ENCODE peak calls at places on chromosomes 4 and X, in four cellular contexts. B is left lung, I is cardiac muscle cell, N is HL-60. E is an unnamed sample.

GRCh38 chrX:111652719-111653118 is 28.3 kb upstream of the ALG13 start:
- DNase-seq in N (peak), I (no peak), B (no peak), E (no peak)

GRCh38 chrX:16826207-16826606 is 39.9 kb downstream of the TXLNG start:
- DNase-seq in B (no peak), N (peak), I (peak), E (no peak)

GRCh38 chr4:73620115-73620792 is at the start of gene RASSF6:
- DNase-seq in N (peak), I (no peak), B (peak), E (no peak)

GRCh38 chr4:119489305-119489704 is 139.3 kb downstream of the PDE5A start:
- DNase-seq in B (no peak), N (no peak), I (no peak), E (no peak)

GRCh38 chr4:2256781-2257191 is 5.1 kb downstream of the MXD4 start:
- DNase-seq in N (no peak), B (peak), I (peak), E (peak)

GRCh38 chr4:76581276-76581675 is 146.2 kb downstream of the SHROOM3 start:
- DNase-seq in I (no peak), B (no peak), N (no peak), E (no peak)

GRCh38 chr4:102295153-102295862 is 50.0 kb downstream of the SLC39A8 start:
- DNase-seq in B (no peak), I (no peak), N (no peak), E (no peak)

GRCh38 chrX:108473979-108474378 is 34.3 kb downstream of the COL4A5 start:
- DNase-seq in I (no peak), N (no peak), B (no peak), E (no peak)

GRCh38 chr4:115234405-115235093 is 121.1 kb upstream of the NDST4 start:
- DNase-seq in N (peak), B (no peak), I (no peak), E (no peak)

GRCh38 chrX:110418220-110418856 is 59.7 kb downstream of the RTL9 start:
- DNase-seq in I (peak), B (no peak), N (no peak), E (no peak)

GRCh38 chr4:76373919-76374552 is 46.9 kb downstream of the CCDC158 start:
- DNase-seq in N (no peak), B (no peak), I (peak), E (no peak)

GRCh38 chrX:130176354-130176776 is 4.6 kb downstream of the RAB33A start:
- DNase-seq in B (no peak), I (no peak), N (no peak), E (no peak)

GRCh38 chrX:103453655-103454054 is 65.6 kb downstream of the RAB40A start:
- DNase-seq in I (peak), B (no peak), N (no peak), E (no peak)

GRCh38 chrX:5979338-5979737 is 249.3 kb downstream of the NLGN4X start:
- DNase-seq in N (no peak), B (no peak), I (no peak), E (no peak)

GRCh38 chr4:8276358-8277240 is 7.0 kb downstream of the HTRA3 start:
- DNase-seq in B (peak), N (no peak), I (peak), E (no peak)

GRCh38 chrX:150062292-150063137 is 124.2 kb upstream of the EOLA2 start:
- DNase-seq in I (peak), B (no peak), N (no peak), E (no peak)

GRCh38 chr4:48110452-48110978 is 23.5 kb downstream of the TXK start:
- DNase-seq in N (no peak), B (no peak), I (no peak), E (no peak)

GRCh38 chr4:117481742-117482141 is 396.4 kb upstream of the TRAM1L1 start:
- DNase-seq in N (no peak), I (no peak), B (no peak), E (no peak)

GRCh38 chrX:54492340-54492739 is 3.7 kb downstream of the FGD1 start:
- DNase-seq in N (no peak), B (peak), I (peak), E (no peak)

GRCh38 chrX:35374116-35374515 is 424.0 kb upstream of the MAGEB16 start:
- DNase-seq in B (no peak), I (no peak), N (no peak), E (no peak)

GRCh38 chrX:18733273-18733672 is 25.8 kb downstream of the PPEF1 start:
- DNase-seq in N (no peak), B (no peak), I (no peak), E (no peak)

GRCh38 chrX:132333351-132333750 is 114.1 kb upstream of the RAP2C start:
- DNase-seq in B (no peak), I (no peak), N (no peak), E (no peak)

GRCh38 chr4:168636506-168637176 is 139.8 kb downstream of the PALLD start:
- DNase-seq in B (no peak), N (no peak), I (peak), E (no peak)

GRCh38 chr4:112327950-112328349 is 30.8 kb downstream of the ALPK1 start:
- DNase-seq in B (no peak), I (peak), N (no peak), E (no peak)

GRCh38 chr4:2313366-2313765 is 51.5 kb upstream of the MXD4 start:
- DNase-seq in N (no peak), I (no peak), B (no peak), E (no peak)

GRCh38 chrX:19888419-19888879 is 1.0 kb upstream of the SH3KBP1 start:
- DNase-seq in I (peak), B (no peak), N (peak), E (no peak)

GRCh38 chr4:10924274-10924673 is 239.7 kb upstream of the CLNK start:
- DNase-seq in N (no peak), I (no peak), B (no peak), E (no peak)

GRCh38 chr4:44017422-44017739 is 431.2 kb downstream of the KCTD8 start:
- DNase-seq in I (no peak), B (no peak), N (no peak), E (no peak)

GRCh38 chr4:1210971-1211370 is 38.0 kb downstream of the CTBP1 start:
- DNase-seq in N (no peak), I (no peak), B (peak), E (no peak)

GRCh38 chr4:123783936-123784335 is 387.3 kb downstream of the SPRY1 start:
- DNase-seq in N (no peak), B (no peak), I (no peak), E (no peak)

GRCh38 chr4:76787898-76788297 is 110.0 kb downstream of the SOWAHB start:
- DNase-seq in I (no peak), N (no peak), B (no peak), E (no peak)

GRCh38 chr4:11232004-11232403 is 196.7 kb downstream of the HS3ST1 start:
- DNase-seq in B (no peak), I (peak), N (no peak), E (no peak)

DNA sequence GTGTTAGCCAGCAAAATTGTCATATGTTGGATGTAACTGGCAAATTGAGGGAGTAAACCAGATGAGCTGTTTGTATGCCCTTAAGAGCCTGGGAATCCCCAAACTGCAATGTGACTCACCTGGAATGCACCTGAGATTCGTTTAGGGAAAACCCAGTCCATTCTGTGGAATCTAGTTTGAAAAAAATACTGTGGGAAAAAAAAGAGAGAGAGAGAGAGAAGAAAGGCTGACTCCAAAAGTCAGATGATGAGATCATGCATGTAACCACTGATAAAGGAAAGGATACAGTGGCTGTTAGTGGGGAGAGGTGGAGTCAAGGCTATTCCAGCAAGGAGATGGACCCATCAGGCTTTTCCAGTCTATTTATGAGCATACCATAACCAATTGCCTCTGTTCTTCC is 48.5 kb downstream of the SLC9A7 start:
- DNase-seq in I (peak), B (no peak), N (no peak), E (no peak)
- H3K4me3 ChIP-seq in I (no peak), B (no peak), N (no peak), E (no peak)

GRCh38 chrX:47814853-47815252 is 21.8 kb upstream of the ZNF81 start:
- DNase-seq in B (no peak), N (no peak), I (peak), E (no peak)
- TF ChIP-seq CTCF in B (no peak), N (no peak), I (no peak), E (no peak)

DNA sequence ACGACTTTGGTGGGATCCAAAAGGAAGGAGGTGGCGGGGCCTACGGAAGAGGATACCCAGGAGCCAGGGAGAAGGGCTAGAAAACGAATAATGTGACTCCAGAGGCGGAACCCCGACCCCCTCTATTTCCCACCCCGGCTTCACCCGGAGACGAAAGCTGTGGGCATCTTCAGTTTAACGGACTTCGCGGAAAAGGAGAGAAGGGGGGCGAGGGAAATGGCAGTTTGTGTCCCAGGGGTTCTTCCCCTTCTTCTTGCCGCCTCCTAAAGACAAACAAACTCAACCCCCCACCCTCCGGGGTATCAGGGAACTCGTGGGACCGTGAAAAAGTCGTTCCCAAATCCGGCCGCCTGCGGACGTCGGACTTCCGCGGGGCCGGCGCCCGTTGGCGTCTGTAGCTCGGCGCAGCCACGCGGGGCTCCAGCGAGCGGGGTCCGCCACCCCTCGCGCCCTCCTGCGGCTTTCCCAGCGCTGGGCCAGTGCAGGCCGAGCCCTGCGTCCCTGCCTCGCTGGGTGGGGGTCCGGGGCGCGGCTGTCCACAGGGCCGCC is 3.6 kb upstream of the LEF1 start:
- DNase-seq in I (peak), B (peak), N (no peak), E (no peak)
- H3K27ac ChIP-seq in I (peak), B (peak), N (no peak), E (no peak)

DNA sequence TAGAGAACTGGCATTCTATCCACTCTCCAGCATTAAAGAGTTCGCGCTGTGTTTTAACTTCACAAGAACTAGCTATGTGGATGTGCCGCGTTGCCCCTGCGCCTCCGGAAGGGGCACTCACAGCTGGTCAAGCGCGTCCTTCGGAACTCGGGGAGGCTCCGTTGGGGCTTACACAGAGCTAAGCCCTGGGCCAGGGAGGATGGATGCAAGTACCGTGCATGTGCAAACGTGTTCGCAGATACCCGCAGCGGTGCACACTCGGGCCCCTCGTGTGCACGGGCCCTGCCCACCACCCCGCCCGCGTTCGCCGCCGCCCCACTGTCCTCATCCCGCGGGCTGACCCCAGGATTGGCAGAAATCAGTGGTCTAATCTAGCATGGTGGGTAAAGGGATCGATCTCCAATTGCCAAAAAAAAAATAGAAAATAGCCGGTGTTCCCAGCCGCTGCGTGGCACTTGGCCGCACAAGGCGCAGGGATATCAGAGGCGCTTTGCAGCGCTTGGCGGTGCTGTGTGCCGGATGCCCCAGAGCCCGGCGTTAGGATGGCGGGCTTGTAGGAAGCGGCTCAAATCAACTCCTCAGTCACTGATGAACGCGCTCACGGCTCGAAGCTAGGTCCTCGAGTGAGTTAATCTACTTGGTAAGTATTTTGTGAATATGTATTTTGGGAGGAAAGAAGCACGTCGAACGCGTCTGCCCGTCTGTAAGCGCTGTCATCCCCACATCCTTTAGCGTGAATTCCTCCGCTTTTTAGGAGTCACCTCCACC is 988 bp upstream of the PCDH10 start:
- DNase-seq in I (peak), B (peak), N (no peak), E (peak)
- H3K4me3 ChIP-seq in I (peak), B (peak), N (no peak), E (peak)

GRCh38 chrX:120660638-120661037 is 30.8 kb upstream of the C1GALT1C1 start:
- DNase-seq in N (no peak), B (no peak), I (no peak), E (no peak)

GRCh38 chrX:120668357-120668756 is 38.5 kb upstream of the C1GALT1C1 start:
- DNase-seq in N (no peak), B (no peak), I (no peak), E (no peak)

DNA sequence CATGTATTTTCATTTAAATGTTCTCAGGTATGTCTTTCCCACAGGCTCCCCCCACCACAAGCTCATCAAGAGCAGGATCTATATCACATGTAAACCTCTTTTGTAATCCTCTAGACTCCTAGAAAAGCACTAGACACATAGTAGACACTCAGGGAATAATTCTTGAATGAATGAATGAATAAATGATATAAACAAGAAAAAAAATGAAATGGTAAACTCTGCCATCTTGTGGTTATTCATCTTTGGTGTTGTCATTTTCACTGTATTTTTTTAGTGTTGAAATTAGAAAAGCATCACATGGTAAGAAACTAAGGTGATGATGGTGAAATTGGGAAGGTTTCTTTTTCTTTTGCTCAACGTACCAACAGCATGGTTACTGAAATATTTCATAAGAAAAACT is 34.2 kb upstream of the C1GALT1C1 start:
- DNase-seq in B (no peak), I (peak), N (no peak), E (no peak)
- TF ChIP-seq CTCF in B (peak), I (peak), N (no peak), E (no peak)

E was measured in coronary artery.